ENCODE peak calls at places on chromosomes 4 and X, in four cellular contexts. A, U, M and R are unnamed samples.
A peak's percentile ranks its signal among the peaks of the same experiment; 100 is the strongest.

GRCh38 chr4:6111354-6111930 is 88.9 kb downstream of the JAKMIP1 start:
- DNase-seq in A (no peak), M (no peak), U (no peak), R (no peak)

GRCh38 chr4:41174444-41174843 is 39.9 kb downstream of the APBB2 start:
- DNase-seq in U (no peak), M (peak; percentile 42), A (no peak), R (no peak)

GRCh38 chr4:84085986-84086385 is 413.1 kb downstream of the NKX6-1 start:
- DNase-seq in A (no peak), U (no peak), M (no peak), R (no peak)

GRCh38 chrX:151796576-151796975 is 62.0 kb downstream of the CNGA2 start:
- DNase-seq in M (no peak), U (no peak), A (no peak), R (no peak)

GRCh38 chr4:167196386-167196785 is 37.9 kb downstream of the SPOCK3 start:
- DNase-seq in M (peak; percentile 60), A (no peak), U (no peak), R (no peak)

GRCh38 chr4:119728185-119728584 is 99.6 kb upstream of the PDE5A start:
- DNase-seq in U (no peak), A (no peak), M (no peak), R (no peak)

GRCh38 chr4:61984260-61984909 is 784.3 kb downstream of the ADGRL3 start:
- DNase-seq in M (no peak), A (peak; percentile 48), U (no peak), R (no peak)

GRCh38 chrX:118536687-118537461 is 41.3 kb downstream of the DOCK11 start:
- DNase-seq in U (no peak), A (no peak), M (peak; percentile 48), R (no peak)

GRCh38 chr4:133148690-133149363 is at the start of gene PCDH10:
- DNase-seq in M (peak; percentile 94), A (peak; percentile 97), U (peak; percentile 94), R (peak; percentile 98)

GRCh38 chr4:8846046-8846720 is 25.5 kb downstream of the HMX1 start:
- DNase-seq in M (no peak), U (no peak), A (peak; percentile 20), R (no peak)

GRCh38 chr4:101649790-101650450 is 140.6 kb upstream of the BANK1 start:
- DNase-seq in M (peak; percentile 37), A (no peak), U (no peak), R (no peak)

GRCh38 chrX:53711446-53711845 is 24.9 kb upstream of the HUWE1 start:
- DNase-seq in A (no peak), M (no peak), U (no peak), R (no peak)

GRCh38 chr4:185859106-185859505 is 47.1 kb upstream of the SORBS2 start:
- DNase-seq in A (no peak), U (no peak), M (peak; percentile 59), R (no peak)

GRCh38 chrX:50204364-50204899 is at the start of gene CCNB3:
- DNase-seq in M (peak; percentile 68), A (peak; percentile 59), U (peak; percentile 63), R (peak; percentile 31)

GRCh38 chr4:46016306-46016705 is 107.5 kb downstream of the GABRG1 start:
- DNase-seq in U (no peak), A (no peak), M (no peak), R (no peak)

GRCh38 chr4:25951390-25951952 is 37.5 kb downstream of the SMIM20 start:
- DNase-seq in A (no peak), M (no peak), U (no peak), R (no peak)

GRCh38 chrX:113510586-113510985 is 670.0 kb upstream of the AMOT start:
- DNase-seq in U (no peak), A (no peak), M (peak; percentile 11), R (no peak)

GRCh38 chr4:156378053-156378665 is 424.5 kb upstream of the CTSO start:
- DNase-seq in A (peak; percentile 44), U (peak; percentile 8), M (peak; percentile 62), R (no peak)

GRCh38 chr4:1010522-1011021 is 854 bp upstream of the FGFRL1 start:
- DNase-seq in U (peak; percentile 72), M (peak; percentile 72), A (peak; percentile 62), R (no peak)

GRCh38 chr4:7472443-7473013 is 37.8 kb upstream of the PSAPL1 start:
- DNase-seq in U (no peak), M (no peak), A (no peak), R (no peak)

GRCh38 chr4:80343887-80344286 is 8.4 kb downstream of the CFAP299 start:
- DNase-seq in A (no peak), M (no peak), U (no peak), R (no peak)

GRCh38 chrX:118347131-118347530 is 1.2 kb downstream of the WDR44 start:
- DNase-seq in A (no peak), U (no peak), M (peak; percentile 76), R (no peak)

GRCh38 chr4:26388671-26389070 is 67.9 kb downstream of the RBPJ start:
- DNase-seq in M (peak; percentile 35), U (no peak), A (no peak), R (no peak)

GRCh38 chrX:28701222-28701621 is 114.0 kb downstream of the IL1RAPL1 start:
- DNase-seq in M (no peak), U (no peak), A (no peak), R (no peak)

GRCh38 chr4:83454626-83455025 is 997 bp downstream of the HELQ start:
- DNase-seq in A (no peak), M (peak; percentile 17), U (no peak), R (no peak)

GRCh38 chr4:96675420-96675819 is 835.5 kb downstream of the PDHA2 start:
- DNase-seq in M (no peak), A (no peak), U (no peak), R (no peak)

GRCh38 chrX:39936886-39937770 is 160.6 kb downstream of the BCOR start:
- DNase-seq in A (no peak), U (no peak), M (no peak), R (no peak)

GRCh38 chrX:39938466-39938865 is 159.3 kb downstream of the BCOR start:
- DNase-seq in A (no peak), M (no peak), U (no peak), R (no peak)

GRCh38 chrX:39939678-39940077 is 158.1 kb downstream of the BCOR start:
- DNase-seq in M (no peak), A (no peak), U (no peak), R (no peak)

GRCh38 chrX:39931554-39932282 is 166.0 kb downstream of the BCOR start:
- DNase-seq in U (no peak), M (no peak), A (no peak), R (no peak)

GRCh38 chrX:39935414-39936064 is 162.2 kb downstream of the BCOR start:
- DNase-seq in M (peak; percentile 25), U (no peak), A (peak; percentile 55), R (no peak)
- H3K27ac ChIP-seq in M (no peak overlapping the region), U (no peak overlapping the region), A (no peak overlapping the region), R (no peak overlapping the region)

DNA sequence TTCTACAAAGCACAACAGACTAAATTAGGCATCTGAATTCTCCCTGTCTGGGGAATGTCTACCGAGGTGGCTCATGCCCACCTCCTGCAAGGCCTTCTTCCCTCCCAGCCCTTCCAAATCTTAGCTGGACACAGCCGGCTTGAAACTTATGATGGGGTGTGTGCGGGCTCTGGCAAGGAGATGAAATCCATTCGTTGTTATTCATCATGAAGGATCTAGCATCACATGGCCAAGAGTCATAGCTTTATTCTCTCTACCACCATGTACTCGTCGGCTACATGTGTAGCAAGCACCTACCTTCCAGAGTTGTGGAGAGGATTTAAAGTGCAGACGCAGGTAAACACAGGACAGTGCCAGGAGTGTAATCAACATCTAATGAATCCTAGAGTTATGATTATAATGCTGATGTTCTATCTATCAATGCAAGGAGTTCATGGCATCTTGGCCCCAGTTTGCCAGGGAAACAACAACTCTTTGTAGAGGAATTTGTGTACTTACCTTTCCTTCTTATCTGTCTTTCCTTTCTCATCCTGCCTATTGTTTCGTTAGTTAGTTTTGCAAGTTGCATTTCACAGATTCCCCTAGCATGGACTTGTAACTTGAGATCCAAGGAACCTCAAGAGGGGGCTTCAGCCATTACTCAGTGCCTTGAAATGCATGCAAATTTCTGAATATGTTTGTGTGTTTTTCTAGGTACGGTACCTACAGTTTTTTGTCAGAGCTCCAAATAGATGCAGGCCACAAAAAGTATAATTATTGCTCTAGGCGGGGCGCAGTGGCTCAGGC is 203.8 kb downstream of the LDB2 start:
- DNase-seq in M (no peak), U (no peak), A (peak; percentile 40), R (no peak)
- H3K27ac ChIP-seq in M (no peak overlapping the region), U (no peak overlapping the region), A (peak overlapping the region; percentile 81), R (no peak overlapping the region)

GRCh38 chr4:109942292-109942926 is 29.7 kb downstream of the EGF start:
- DNase-seq in A (no peak), M (no peak), U (no peak), R (no peak)
- H3K27ac ChIP-seq in A (no peak overlapping the region), M (no peak overlapping the region), U (no peak overlapping the region), R (no peak overlapping the region)

DNA sequence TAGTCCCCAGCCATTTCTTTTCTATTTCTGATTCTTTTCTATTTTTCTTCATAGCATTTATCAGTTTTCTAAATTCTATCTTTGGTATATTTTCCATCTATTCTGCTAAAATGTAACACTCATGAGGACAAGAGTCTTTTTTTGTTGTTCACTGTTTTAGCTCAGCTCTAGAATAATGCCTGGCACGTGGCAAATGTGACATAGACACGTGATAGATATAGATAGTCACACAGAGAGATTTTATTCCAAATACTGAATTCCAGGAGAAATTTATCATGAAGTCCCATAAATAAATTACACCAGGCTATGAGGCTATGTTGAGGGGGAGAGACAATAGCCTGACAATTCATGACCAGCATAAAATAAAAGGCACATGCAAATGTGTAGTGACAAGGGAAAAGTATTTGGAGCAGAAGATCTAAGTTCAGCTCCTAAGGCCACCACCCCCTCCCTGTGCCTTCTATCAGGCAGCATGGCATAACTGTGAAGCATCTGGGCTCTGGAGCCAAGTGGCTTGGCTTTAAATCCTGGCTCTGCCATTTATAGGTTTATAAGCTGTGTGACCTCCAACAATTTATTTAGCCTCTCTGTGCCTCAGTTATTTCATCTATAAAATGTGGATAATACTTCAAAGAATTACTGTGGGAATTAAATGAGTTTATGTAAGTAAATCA is 25.7 kb upstream of the PPARGC1A start:
- DNase-seq in U (no peak), M (no peak), A (no peak), R (no peak)
- H3K27ac ChIP-seq in U (no peak overlapping the region), M (no peak overlapping the region), A (no peak overlapping the region), R (no peak overlapping the region)

GRCh38 chrX:153966283-153966688 is 5.3 kb downstream of the HCFC1 start:
- DNase-seq in U (peak; percentile 51), M (peak; percentile 69), A (no peak), R (no peak)
- H3K27ac ChIP-seq in U (no peak overlapping the region), M (peak overlapping the region; percentile 32), A (no peak overlapping the region), R (peak overlapping the region; percentile 77)